ENCODE peak calls at places on chromosomes 4 and X, in five cellular contexts. V is cardiac fibroblast, W is amniotic stem cell, X is lung microvascular endothelial cell, Z is H9. A is an unnamed sample.

GRCh38 chr4:102819588-102820365 is 7.6 kb downstream of the UBE2D3 start:
- DNase-seq in X (peak; percentile 55), W (no peak), V (no peak), Z (no peak), A (no peak)

GRCh38 chrX:75623535-75623934 is 100.7 kb upstream of the ZDHHC15 start:
- DNase-seq in X (no peak), Z (no peak), W (no peak), V (no peak), A (peak; percentile 14)

GRCh38 chr4:146675171-146675570 is 36.5 kb downstream of the POU4F2 start:
- DNase-seq in W (no peak), Z (no peak), V (no peak), X (no peak), A (no peak)

GRCh38 chrX:73400136-73400748 is 46.6 kb upstream of the CDX4 start:
- DNase-seq in V (no peak), X (no peak), Z (no peak), W (no peak), A (peak; percentile 49)

GRCh38 chrX:7024850-7025249 is 122.7 kb upstream of the STS start:
- DNase-seq in V (no peak), W (no peak), X (no peak), Z (no peak), A (no peak)

GRCh38 chr4:61995717-61996337 is 795.7 kb downstream of the ADGRL3 start:
- DNase-seq in W (no peak), X (no peak), V (peak; percentile 5), Z (no peak), A (no peak)

GRCh38 chr4:174467107-174467506 is 55.2 kb downstream of the HPGD start:
- DNase-seq in W (no peak), X (no peak), Z (no peak), V (no peak), A (no peak)

GRCh38 chrX:11908371-11908770 is 150.3 kb downstream of the MSL3 start:
- DNase-seq in X (peak; percentile 59), V (peak; percentile 51), Z (no peak), W (no peak), A (peak; percentile 47)

GRCh38 chr4:117626664-117627063 is 407.6 kb upstream of the NDST3 start:
- DNase-seq in X (no peak), W (no peak), V (no peak), Z (no peak), A (no peak)

GRCh38 chr4:1462009-1462767 is 55.9 kb upstream of the NKX1-1 start:
- DNase-seq in X (no peak), Z (peak; percentile 42), W (no peak), V (no peak), A (no peak)

GRCh38 chr4:166460769-166461550 is 587.9 kb downstream of the TLL1 start:
- DNase-seq in X (no peak), W (no peak), Z (no peak), V (peak; percentile 13), A (no peak)

GRCh38 chrX:100591256-100592051 is 6.7 kb downstream of the TNMD start:
- DNase-seq in X (no peak), W (no peak), V (no peak), Z (no peak), A (peak; percentile 19)

GRCh38 chr4:169823685-169824084 is 65.9 kb upstream of the HPF1 start:
- DNase-seq in V (peak; percentile 61), Z (peak; percentile 63), X (peak; percentile 91), W (peak; percentile 26), A (peak; percentile 87)

GRCh38 chr4:85741421-85741820 is 266.5 kb downstream of the ARHGAP24 start:
- DNase-seq in Z (no peak), X (no peak), W (no peak), V (peak; percentile 13), A (no peak)

GRCh38 chr4:140049924-140050681 is 103.9 kb downstream of the MAML3 start:
- DNase-seq in X (peak; percentile 61), V (peak; percentile 57), W (no peak), Z (peak; percentile 69), A (peak; percentile 87)

GRCh38 chrX:38276089-38276488 is 51.2 kb downstream of the RPGR start:
- DNase-seq in W (no peak), X (no peak), V (no peak), Z (no peak), A (no peak)

GRCh38 chr4:166121897-166122296 is 248.9 kb downstream of the TLL1 start:
- DNase-seq in V (no peak), W (peak; percentile 11), X (no peak), Z (no peak), A (peak; percentile 1)

GRCh38 chrX:118807151-118808017 is 16.2 kb upstream of the ZCCHC12 start:
- DNase-seq in X (peak; percentile 75), Z (peak; percentile 48), W (peak; percentile 1), V (peak; percentile 69), A (peak; percentile 67)

GRCh38 chr4:57077550-57078311 is 32.5 kb downstream of the IGFBP7 start:
- DNase-seq in W (peak; percentile 21), Z (peak; percentile 81), X (peak; percentile 54), V (peak; percentile 84), A (peak; percentile 95)

GRCh38 chr4:159107203-159107921 is 4.5 kb downstream of the RAPGEF2 start:
- DNase-seq in Z (no peak), V (no peak), W (no peak), X (no peak), A (no peak)

GRCh38 chrX:19776753-19777152 is 110.6 kb downstream of the SH3KBP1 start:
- DNase-seq in X (no peak), V (no peak), Z (no peak), W (no peak), A (no peak)

GRCh38 chrX:50881028-50881427 is 29.5 kb upstream of the BMP15 start:
- DNase-seq in V (no peak), Z (no peak), W (no peak), X (no peak), A (no peak)

GRCh38 chr4:29405151-29405550 is 1315.0 kb upstream of the PCDH7 start:
- DNase-seq in X (no peak), W (no peak), Z (no peak), V (no peak), A (no peak)

GRCh38 chr4:96073446-96073845 is 233.6 kb downstream of the PDHA2 start:
- DNase-seq in Z (no peak), X (no peak), W (no peak), V (peak; percentile 3), A (no peak)

GRCh38 chr4:108036252-108036651 is 46.6 kb downstream of the HADH start:
- DNase-seq in W (no peak), X (no peak), Z (no peak), V (no peak), A (no peak)

GRCh38 chr4:7137346-7138200 is 54.8 kb upstream of the SORCS2 start:
- DNase-seq in Z (no peak), X (no peak), W (no peak), V (no peak), A (no peak)

GRCh38 chr4:118716304-118716703 is 31.1 kb downstream of the METTL14 start:
- DNase-seq in W (no peak), Z (no peak), X (no peak), V (no peak), A (no peak)

GRCh38 chrX:11406109-11406755 is 113.0 kb downstream of the AMELX start:
- DNase-seq in Z (no peak), V (no peak), X (no peak), W (no peak), A (no peak)